ENCODE peak calls at places on chromosomes 1 and 21, in four cellular contexts. H, Y, D and B are unnamed samples.

GRCh38 chr1:165678509-165678908 is 19.9 kb downstream of the ALDH9A1 start:
- DNase-seq in H (no peak), Y (no peak), D (no peak), B (no peak)

GRCh38 chr1:3032970-3033794 is 11.9 kb downstream of the ACTRT2 start:
- DNase-seq in H (peak), Y (no peak), D (no peak), B (no peak)

GRCh38 chr1:14095001-14095400 is 395.0 kb downstream of the PRDM2 start:
- DNase-seq in H (no peak), Y (no peak), D (no peak), B (no peak)

GRCh38 chr1:213250041-213250440 is 199.0 kb downstream of the RPS6KC1 start:
- DNase-seq in H (no peak), Y (no peak), D (no peak), B (no peak)

GRCh38 chr1:107559881-107560280 is 405.1 kb downstream of the VAV3 start:
- DNase-seq in H (no peak), Y (no peak), D (no peak), B (no peak)

GRCh38 chr1:15788624-15789301 is 18.7 kb downstream of the UQCRHL start:
- DNase-seq in H (no peak), Y (no peak), D (no peak), B (no peak)

GRCh38 chr1:192724670-192725069 is 84.2 kb upstream of the RGS2 start:
- DNase-seq in H (no peak), Y (no peak), D (no peak), B (no peak)

GRCh38 chr1:156795787-156796186 is 20.9 kb downstream of the SH2D2A start:
- DNase-seq in H (no peak), Y (no peak), D (no peak), B (no peak)

GRCh38 chr1:207822602-207823451 is 71.0 kb downstream of the CD46 start:
- DNase-seq in H (peak), Y (peak), D (peak), B (peak)

GRCh38 chr1:51969038-51969705 is 21.3 kb downstream of the RAB3B start:
- DNase-seq in H (no peak), Y (no peak), D (peak), B (no peak)

GRCh38 chr1:207810173-207810572 is 58.3 kb downstream of the CD46 start:
- DNase-seq in H (no peak), Y (no peak), D (no peak), B (no peak)

GRCh38 chr21:38843806-38844479 is 38.2 kb downstream of the ETS2 start:
- DNase-seq in H (no peak), Y (no peak), D (no peak), B (no peak)

GRCh38 chr1:119861547-119861946 is 34.8 kb downstream of the ADAM30 start:
- DNase-seq in H (no peak), Y (no peak), D (no peak), B (no peak)

GRCh38 chr1:71559880-71560279 is 479.0 kb upstream of the ZRANB2 start:
- DNase-seq in H (no peak), Y (no peak), D (no peak), B (no peak)

GRCh38 chr1:41683681-41684500 is 199.4 kb upstream of the EDN2 start:
- DNase-seq in H (no peak), Y (no peak), D (no peak), B (no peak)

GRCh38 chr1:41481109-41481775 is 3.2 kb downstream of the EDN2 start:
- DNase-seq in H (no peak), Y (no peak), D (no peak), B (no peak)

GRCh38 chr1:171352554-171352953 is 38.6 kb downstream of the FMO4 start:
- DNase-seq in H (no peak), Y (no peak), D (no peak), B (no peak)

GRCh38 chr1:902802-903201 is 20.9 kb upstream of the SAMD11 start:
- DNase-seq in H (no peak), Y (no peak), D (no peak), B (no peak)

GRCh38 chr1:38138498-38139233 is 92.1 kb upstream of the POU3F1 start:
- DNase-seq in H (no peak), Y (peak), D (peak), B (no peak)

GRCh38 chr1:150237746-150238145 is 1.8 kb upstream of the ANP32E start:
- DNase-seq in H (no peak), Y (no peak), D (no peak), B (no peak)

GRCh38 chr1:99943238-99943794 is 26.5 kb upstream of the SLC35A3 start:
- DNase-seq in H (no peak), Y (no peak), D (peak), B (no peak)

GRCh38 chr1:1058921-1059493 is 15.1 kb downstream of the RNF223 start:
- DNase-seq in H (peak), Y (no peak), D (no peak), B (no peak)

GRCh38 chr1:22639286-22639685 is 2.9 kb downstream of the C1QA start:
- DNase-seq in H (no peak), Y (no peak), D (peak), B (no peak)

GRCh38 chr1:88462481-88463261 is 221.4 kb upstream of the PKN2 start:
- DNase-seq in H (no peak), Y (no peak), D (peak), B (peak)

GRCh38 chr1:96509944-96510343 is 211.6 kb upstream of the PTBP2 start:
- DNase-seq in H (no peak), Y (no peak), D (no peak), B (no peak)

GRCh38 chr1:195076682-195077081 is 1531.6 kb downstream of the KCNT2 start:
- DNase-seq in H (no peak), Y (no peak), D (no peak), B (no peak)

GRCh38 chr1:244874974-244875579 is 10.7 kb upstream of the HNRNPU start:
- DNase-seq in H (no peak), Y (no peak), D (no peak), B (no peak)

GRCh38 chr1:24896176-24896575 is 33.9 kb downstream of the RUNX3 start:
- DNase-seq in H (no peak), Y (no peak), D (no peak), B (no peak)

GRCh38 chr1:224828691-224829090 is 100.8 kb upstream of the DNAH14 start:
- DNase-seq in H (no peak), Y (no peak), D (no peak), B (no peak)

GRCh38 chr1:245310605-245311531 is 156.1 kb downstream of the KIF26B start:
- DNase-seq in H (no peak), Y (no peak), D (no peak), B (peak)

GRCh38 chr1:37484325-37485051 is 10.1 kb downstream of the ZC3H12A start:
- DNase-seq in H (no peak), Y (peak), D (peak), B (no peak)

GRCh38 chr1:173914366-173914871 is 2.7 kb downstream of the SERPINC1 start:
- DNase-seq in H (no peak), Y (no peak), D (peak), B (peak)

GRCh38 chr1:233621923-233622322 is 8.0 kb downstream of the KCNK1 start:
- DNase-seq in H (no peak), Y (no peak), D (no peak), B (no peak)